ENCODE peak calls at places on chromosomes 6 and 20, in six cellular contexts. U, X, B, R, C and N are unnamed samples.

GRCh38 chr6:72974276-72974675 is 251.0 kb downstream of the KHDC1L start:
- DNase-seq in B (no peak), X (no peak), R (no peak), U (no peak), C (no peak), N (no peak)

GRCh38 chr6:111711476-111711875 is 105.8 kb upstream of the TRAF3IP2 start:
- DNase-seq in U (no peak), R (no peak), X (no peak), C (peak; percentile 57), B (no peak), N (no peak)

GRCh38 chr6:30657454-30657853 is 10.5 kb downstream of the C6orf136 start:
- DNase-seq in X (no peak), B (no peak), C (no peak), R (no peak), U (no peak), N (no peak)

GRCh38 chr6:125510405-125510804 is 208.6 kb upstream of the HDDC2 start:
- DNase-seq in X (no peak), C (no peak), R (no peak), B (no peak), U (no peak), N (no peak)

GRCh38 chr6:1771324-1771723 is 161.6 kb downstream of the FOXC1 start:
- DNase-seq in X (no peak), U (no peak), C (no peak), R (no peak), B (no peak), N (peak; percentile 78)

GRCh38 chr6:43699564-43700186 is 12.1 kb upstream of the MRPS18A start:
- DNase-seq in U (no peak), B (peak; percentile 46), X (no peak), C (peak; percentile 68), R (no peak), N (peak; percentile 80)

GRCh38 chr6:170114956-170115855 is 175.7 kb downstream of the DLL1 start:
- DNase-seq in B (no peak), C (peak; percentile 49), U (no peak), R (no peak), X (peak; percentile 45), N (peak; percentile 34)

GRCh38 chr6:43730634-43731033 is 39.4 kb upstream of the VEGFA start:
- DNase-seq in U (no peak), X (no peak), B (no peak), C (no peak), R (no peak), N (no peak)

GRCh38 chr6:124963416-124964083 is 1.3 kb downstream of the RNF217 start:
- DNase-seq in U (no peak), B (peak; percentile 66), X (no peak), C (no peak), R (no peak), N (peak; percentile 53)

GRCh38 chr6:42158011-42158410 is 15.2 kb upstream of the GUCA1A start:
- DNase-seq in X (no peak), C (no peak), R (peak; percentile 39), B (peak; percentile 39), U (no peak), N (no peak)

GRCh38 chr6:127464161-127464880 is 5.1 kb upstream of the KIAA0408 start:
- DNase-seq in C (no peak), B (peak; percentile 86), R (no peak), X (no peak), U (no peak), N (no peak)

GRCh38 chr6:11830105-11830504 is 51.5 kb upstream of the ADTRP start:
- DNase-seq in X (no peak), B (no peak), C (no peak), R (no peak), U (no peak), N (no peak)

GRCh38 chr20:32898721-32899120 is 40.0 kb downstream of the EFCAB8 start:
- DNase-seq in R (peak; percentile 44), U (no peak), C (no peak), X (no peak), B (peak; percentile 65), N (no peak)

GRCh38 chr20:5553194-5553815 is 196.9 kb upstream of the SHLD1 start:
- DNase-seq in X (no peak), B (no peak), C (no peak), U (no peak), R (no peak), N (no peak)

GRCh38 chr6:149965191-149966020 is 1.7 kb downstream of the ULBP1 start:
- DNase-seq in B (peak; percentile 23), X (no peak), U (no peak), R (no peak), C (no peak), N (no peak)

GRCh38 chr6:88380618-88381288 is 214.6 kb upstream of the CNR1 start:
- DNase-seq in R (no peak), U (no peak), C (no peak), X (no peak), B (peak; percentile 44), N (peak; percentile 56)

GRCh38 chr6:31582230-31582601 is at the start of gene LTB:
- DNase-seq in C (peak; percentile 87), X (peak; percentile 68), B (no peak), U (peak; percentile 71), R (no peak), N (no peak)

GRCh38 chr20:54172532-54172855 is 1.3 kb downstream of the CYP24A1 start:
- DNase-seq in U (no peak), C (no peak), X (no peak), B (no peak), R (no peak), N (no peak)

GRCh38 chr20:237479-237878 is 10.4 kb downstream of the DEFB129 start:
- DNase-seq in R (no peak), B (peak; percentile 2), C (no peak), U (no peak), X (no peak), N (no peak)

GRCh38 chr6:130853555-130854183 is 26.5 kb downstream of the SMLR1 start:
- DNase-seq in C (no peak), X (peak; percentile 69), U (no peak), R (no peak), B (peak; percentile 22), N (no peak)

GRCh38 chr6:3181105-3181504 is 23.8 kb upstream of the TUBB2A start:
- DNase-seq in B (no peak), U (no peak), C (no peak), X (no peak), R (no peak), N (no peak)
- TF ChIP-seq CTCF in B (no peak), U (no peak), C (no peak), X (no peak), R (no peak), N (no peak)

GRCh38 chr20:62361799-62362589 is 5.1 kb downstream of the LAMA5 start:
- DNase-seq in R (no peak), C (no peak), X (peak; percentile 55), U (no peak), B (no peak), N (peak; percentile 64)

GRCh38 chr20:62363920-62364851 is 2.9 kb downstream of the LAMA5 start:
- DNase-seq in R (no peak), C (no peak), B (no peak), U (no peak), X (peak; percentile 54), N (peak; percentile 36)

GRCh38 chr20:62362590-62362940 is 4.5 kb downstream of the LAMA5 start:
- DNase-seq in B (no peak), X (no peak), R (no peak), U (no peak), C (no peak), N (peak; percentile 21)

GRCh38 chr20:62364911-62365736 is 2.0 kb downstream of the LAMA5 start:
- DNase-seq in U (no peak), X (peak; percentile 49), B (no peak), C (no peak), R (no peak), N (peak; percentile 66)

GRCh38 chr20:62362991-62363919 is 3.9 kb downstream of the LAMA5 start:
- DNase-seq in C (no peak), X (peak; percentile 43), U (no peak), B (no peak), R (no peak), N (peak; percentile 42)
- TF ChIP-seq CTCF in C (no peak), X (no peak), U (no peak), B (no peak), R (no peak), N (peak; percentile 20)

GRCh38 chr6:129672345-129672691 is 37.7 kb downstream of the ARHGAP18 start:
- DNase-seq in X (no peak), U (no peak), B (no peak), C (no peak), R (no peak), N (no peak)

GRCh38 chr6:129670634-129671033 is 39.3 kb downstream of the ARHGAP18 start:
- DNase-seq in C (no peak), U (no peak), B (no peak), X (no peak), R (no peak), N (no peak)

GRCh38 chr6:129672883-129673631 is 36.9 kb downstream of the ARHGAP18 start:
- DNase-seq in C (no peak), X (no peak), B (peak; percentile 88), U (no peak), R (no peak), N (peak; percentile 63)

GRCh38 chr6:129673758-129674157 is 36.2 kb downstream of the ARHGAP18 start:
- DNase-seq in U (no peak), C (no peak), X (no peak), B (no peak), R (no peak), N (no peak)

DNA sequence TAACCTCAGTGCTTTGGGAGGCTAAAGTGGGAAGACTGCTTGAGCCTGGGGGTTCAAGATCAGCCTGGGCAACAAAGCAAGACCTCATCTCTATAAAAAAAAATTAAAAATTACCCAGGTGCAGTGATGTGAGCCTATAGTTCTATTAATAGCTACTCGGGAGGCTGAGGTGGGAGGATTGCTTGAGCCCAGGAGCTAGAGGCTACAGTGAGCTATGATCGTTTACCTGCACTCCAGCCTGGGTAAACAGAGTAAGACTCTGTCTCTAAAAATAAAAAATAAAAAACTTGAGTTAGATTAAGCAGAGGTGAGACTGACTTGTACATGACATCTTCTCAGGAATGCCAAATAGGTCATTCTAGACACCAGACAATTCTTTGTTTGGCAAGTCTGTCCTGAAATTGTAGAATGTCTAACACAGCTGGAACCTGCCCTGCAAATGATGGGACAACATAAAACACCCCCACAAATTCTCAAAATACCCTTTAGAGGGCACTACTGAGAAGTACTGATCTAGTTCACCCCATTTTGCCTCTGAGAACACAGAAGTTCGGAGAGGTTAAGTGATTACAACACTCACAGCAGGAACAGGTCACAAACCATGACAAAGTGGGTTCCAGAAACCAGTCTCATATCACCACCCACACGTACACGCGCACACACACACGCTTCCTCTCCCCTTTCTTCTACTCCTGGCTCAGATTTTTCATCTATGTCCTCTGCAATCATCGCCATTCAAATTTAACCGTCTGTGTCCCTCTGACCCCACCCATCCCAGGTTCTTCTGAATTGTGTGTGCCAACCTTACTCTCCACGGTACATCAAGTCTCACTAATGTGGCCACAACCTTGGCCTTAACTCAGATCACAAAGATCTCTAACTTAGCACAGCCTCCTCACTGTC is 38.3 kb downstream of the ARHGAP18 start:
- DNase-seq in U (peak; percentile 28), R (no peak), X (no peak), C (peak; percentile 79), B (peak; percentile 35), N (peak; percentile 58)
- TF ChIP-seq CTCF in U (peak; percentile 54), R (no peak), X (peak; percentile 11), C (peak; percentile 51), B (peak; percentile 35), N (no peak)

GRCh38 chr6:107869871-107870270 is 45.8 kb upstream of the SCML4 start:
- DNase-seq in B (no peak), R (no peak), C (no peak), U (no peak), X (no peak), N (no peak)
- TF ChIP-seq CTCF in B (peak; percentile 25), R (no peak), C (no peak), U (no peak), X (no peak), N (no peak)

GRCh38 chr6:154057098-154057497 is 18.1 kb downstream of the OPRM1 start:
- DNase-seq in C (no peak), U (no peak), X (no peak), R (no peak), B (no peak), N (no peak)
- TF ChIP-seq CTCF in C (no peak), U (no peak), X (no peak), R (no peak), B (no peak), N (no peak)